ENCODE peak calls at places on chromosomes 11 and 22, in ten cellular contexts. O is colonic mucosa, T is AG04450, E is heart left ventricle, I is pancreas, P is uterus, U is IMR-90, C is psoas muscle, L is substantia nigra, Q is right lobe of liver. F is an unnamed sample.

GRCh38 chr11:119729581-119730346 is 764 bp upstream of the NECTIN1 start:
- DNase-seq in O (peak), T (peak), E (peak), I (peak), P (peak), U (peak), C (peak), L (no peak), Q (peak), F (peak)

GRCh38 chr22:47570300-47570685 is 807.8 kb downstream of the TBC1D22A start:
- DNase-seq in O (no peak), T (no peak), E (peak), I (no peak), P (no peak), U (no peak), C (no peak), L (no peak), Q (peak), F (no peak)

GRCh38 chr11:100546714-100547113 is 140.4 kb upstream of the ARHGAP42 start:
- DNase-seq in O (peak), T (no peak), E (no peak), I (no peak), P (no peak), U (peak), C (no peak), L (no peak), Q (no peak), F (no peak)

GRCh38 chr11:71481101-71481960 is 28.3 kb downstream of the NADSYN1 start:
- DNase-seq in O (no peak), T (no peak), E (no peak), I (no peak), P (no peak), U (no peak), C (no peak), L (no peak), Q (no peak), F (no peak)

GRCh38 chr11:117941163-117941707 is 12.0 kb upstream of the TMPRSS13 start:
- DNase-seq in O (no peak), T (no peak), E (no peak), I (no peak), P (no peak), U (no peak), C (no peak), L (no peak), Q (no peak), F (no peak)

GRCh38 chr11:75536786-75537629 is 11.3 kb upstream of the GDPD5 start:
- DNase-seq in O (no peak), T (no peak), E (no peak), I (no peak), P (no peak), U (peak), C (no peak), L (no peak), Q (no peak), F (no peak)

GRCh38 chr11:70071996-70072395 is 6.1 kb upstream of the ANO1 start:
- DNase-seq in O (no peak), T (no peak), E (no peak), I (no peak), P (no peak), U (no peak), C (no peak), L (no peak), Q (no peak), F (no peak)

GRCh38 chr22:36765943-36766450 is 9.9 kb downstream of the IFT27 start:
- DNase-seq in O (no peak), T (peak), E (no peak), I (no peak), P (no peak), U (peak), C (no peak), L (no peak), Q (no peak), F (no peak)

GRCh38 chr11:11366793-11367192 is 13.7 kb upstream of the CSNK2A3 start:
- DNase-seq in O (no peak), T (no peak), E (no peak), I (no peak), P (no peak), U (peak), C (no peak), L (no peak), Q (no peak), F (no peak)

DNA sequence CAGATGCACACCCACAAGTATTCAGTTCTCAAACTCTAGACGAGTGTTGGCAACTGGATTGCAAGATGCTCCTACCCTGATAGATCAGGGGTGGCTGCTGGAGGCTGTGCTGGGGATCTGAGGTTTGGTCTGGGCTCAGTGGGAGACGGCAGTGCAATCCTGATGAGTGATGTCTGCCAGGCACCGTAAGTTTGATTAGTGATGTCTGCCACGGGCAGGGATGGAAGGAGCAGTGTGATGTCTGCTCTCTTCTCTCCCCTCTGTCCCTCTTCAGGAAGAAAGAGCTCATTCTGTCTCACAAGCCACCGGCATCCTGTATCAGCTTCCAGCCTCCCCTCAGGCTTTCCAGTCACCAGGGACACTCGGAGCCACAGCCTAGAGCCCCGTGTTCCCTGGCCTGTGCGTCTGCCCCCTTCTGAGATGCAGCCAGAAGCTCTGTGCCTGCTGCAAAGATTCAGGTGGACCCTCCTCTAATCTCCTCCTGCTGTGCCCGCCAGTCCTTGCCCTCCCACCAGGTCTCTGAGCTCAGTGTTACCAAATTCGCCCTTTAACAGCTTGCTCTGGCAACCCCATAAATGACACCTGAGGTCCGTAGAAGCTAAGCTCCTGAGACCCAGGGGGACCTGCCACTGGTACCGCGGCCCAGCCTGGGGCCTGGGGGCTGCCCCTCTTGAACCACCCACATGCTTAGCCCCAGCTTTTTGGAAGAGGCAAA is 19.9 kb downstream of the TP53I11 start:
- DNase-seq in O (no peak), T (no peak), E (no peak), I (no peak), P (no peak), U (no peak), C (no peak), L (no peak), Q (no peak), F (no peak)
- H3K27ac ChIP-seq in O (no peak), T (no peak), E (no peak), I (no peak), P (no peak), U (no peak), C (no peak), L (no peak), Q (no peak), F (no peak)

DNA sequence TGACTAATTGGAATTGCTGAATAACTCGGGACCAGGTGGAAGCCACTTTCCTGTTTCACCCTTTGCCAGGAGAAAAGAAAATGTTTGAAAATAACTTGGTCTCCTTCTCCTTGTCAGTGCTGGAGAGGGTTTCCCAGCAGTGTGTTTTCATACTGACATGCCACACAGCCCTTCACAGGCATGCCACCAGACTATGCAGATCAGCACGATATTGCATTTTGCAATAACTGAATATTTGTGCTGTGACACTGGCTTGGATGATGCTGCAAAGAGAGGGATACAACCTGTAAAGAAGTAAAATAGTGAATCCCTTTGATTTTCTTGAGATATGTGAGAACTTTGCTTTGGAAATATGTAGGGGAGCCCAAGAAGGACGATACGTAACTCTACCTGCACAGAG is 200.0 kb upstream of the NAV2 start:
- DNase-seq in O (no peak), T (no peak), E (no peak), I (no peak), P (no peak), U (no peak), C (no peak), L (no peak), Q (no peak), F (no peak)
- H3K27ac ChIP-seq in O (no peak), T (no peak), E (no peak), I (no peak), P (no peak), U (no peak), C (no peak), L (peak), Q (peak), F (no peak)

DNA sequence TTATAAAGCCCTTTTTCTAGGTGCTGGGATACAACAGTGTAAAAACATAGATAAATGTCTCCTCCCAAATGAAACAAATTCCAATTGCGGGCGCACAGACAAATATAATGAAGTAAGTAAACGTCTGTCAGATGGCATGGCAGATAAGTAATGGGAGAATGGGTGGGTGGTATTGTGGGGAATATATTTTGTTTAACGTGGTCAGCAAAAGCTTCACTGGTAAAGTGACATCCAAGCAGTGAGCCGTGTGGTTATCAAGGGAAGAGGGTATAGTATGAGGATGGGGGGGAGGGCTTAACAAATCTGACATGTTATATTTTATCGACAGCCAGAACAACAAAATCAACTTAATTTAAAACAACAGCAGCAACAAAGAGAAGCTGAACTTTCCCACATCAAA is 1.2 kb downstream of the SVIP start:
- DNase-seq in O (no peak), T (no peak), E (no peak), I (no peak), P (no peak), U (no peak), C (no peak), L (no peak), Q (no peak), F (no peak)
- H3K27ac ChIP-seq in O (peak), T (no peak), E (no peak), I (no peak), P (no peak), U (no peak), C (no peak), L (no peak), Q (no peak), F (no peak)

GRCh38 chr11:112086422-112087191 is at the start of the genes SDHD and TIMM8B:
- DNase-seq in O (peak), T (peak), E (peak), I (peak), P (peak), U (peak), C (peak), L (peak), Q (peak), F (peak)

GRCh38 chr11:112082729-112083128 is 3.8 kb downstream of the TIMM8B start:
- DNase-seq in O (no peak), T (no peak), E (no peak), I (no peak), P (no peak), U (peak), C (no peak), L (no peak), Q (no peak), F (no peak)

GRCh38 chr11:112087212-112087611 is 539 bp downstream of the SDHD start:
- DNase-seq in O (peak), T (no peak), E (no peak), I (no peak), P (no peak), U (no peak), C (no peak), L (no peak), Q (no peak), F (no peak)

DNA sequence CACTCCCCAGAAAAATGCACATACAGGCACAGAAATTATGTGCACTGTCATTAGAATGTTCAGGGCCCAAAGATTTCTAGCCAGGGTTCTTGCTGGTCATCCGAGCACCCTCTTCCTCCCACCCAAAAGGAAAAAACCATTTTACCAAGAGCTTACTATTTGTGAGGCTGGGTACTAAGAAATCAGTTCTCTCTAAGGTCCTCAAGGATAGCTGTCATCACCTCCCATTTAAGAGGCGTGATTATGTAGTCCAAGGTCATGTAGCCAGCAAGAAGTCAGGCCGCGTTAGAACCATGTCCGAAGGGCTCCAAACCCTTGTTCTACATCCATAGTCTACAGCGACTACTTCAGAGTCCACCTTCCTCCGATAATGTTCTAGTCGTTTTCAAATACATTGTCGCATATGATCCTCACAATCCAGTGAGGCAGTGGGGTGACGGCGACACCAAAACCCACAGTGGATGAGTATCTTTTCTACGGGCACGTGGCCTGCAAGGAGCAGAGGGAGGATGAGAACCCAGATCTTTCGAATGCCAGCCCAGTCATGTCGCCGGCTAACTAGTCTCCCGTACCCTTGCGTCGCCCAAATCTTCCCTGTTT is 634 bp downstream of the TIMM8B start:
- DNase-seq in O (peak), T (no peak), E (no peak), I (no peak), P (peak), U (peak), C (peak), L (peak), Q (no peak), F (peak)
- H3K27ac ChIP-seq in O (peak), T (peak), E (peak), I (peak), P (peak), U (peak), C (peak), L (peak), Q (peak), F (peak)

GRCh38 chr11:124892750-124893454 is 4.8 kb downstream of the ROBO4 start:
- DNase-seq in O (no peak), T (no peak), E (no peak), I (no peak), P (no peak), U (no peak), C (no peak), L (no peak), Q (peak), F (peak)
- H3K27ac ChIP-seq in O (no peak), T (no peak), E (peak), I (no peak), P (no peak), U (no peak), C (no peak), L (no peak), Q (no peak), F (peak)

GRCh38 chr11:47943721-47944554 is 36.4 kb upstream of the PTPRJ start:
- DNase-seq in O (no peak), T (no peak), E (no peak), I (no peak), P (no peak), U (no peak), C (no peak), L (no peak), Q (no peak), F (no peak)

GRCh38 chr11:47941907-47942558 is 38.3 kb upstream of the PTPRJ start:
- DNase-seq in O (no peak), T (no peak), E (no peak), I (no peak), P (no peak), U (no peak), C (no peak), L (no peak), Q (peak), F (no peak)

GRCh38 chr11:47944555-47945128 is 35.7 kb upstream of the PTPRJ start:
- DNase-seq in O (no peak), T (no peak), E (no peak), I (no peak), P (no peak), U (no peak), C (no peak), L (no peak), Q (no peak), F (no peak)

GRCh38 chr11:47938791-47939560 is 41.4 kb upstream of the PTPRJ start:
- DNase-seq in O (no peak), T (no peak), E (no peak), I (no peak), P (no peak), U (no peak), C (no peak), L (no peak), Q (no peak), F (no peak)
- H3K27ac ChIP-seq in O (no peak), T (no peak), E (no peak), I (no peak), P (no peak), U (no peak), C (no peak), L (no peak), Q (no peak), F (no peak)

GRCh38 chr11:33742249-33742851 is 6.1 kb upstream of the CD59 start:
- DNase-seq in O (no peak), T (no peak), E (no peak), I (no peak), P (no peak), U (no peak), C (no peak), L (no peak), Q (no peak), F (no peak)
- H3K27ac ChIP-seq in O (no peak), T (no peak), E (no peak), I (no peak), P (no peak), U (no peak), C (no peak), L (no peak), Q (no peak), F (no peak)

GRCh38 chr22:30294066-30294465 is 4.8 kb upstream of the CASTOR1 start:
- DNase-seq in O (no peak), T (no peak), E (no peak), I (no peak), P (no peak), U (no peak), C (no peak), L (no peak), Q (no peak), F (no peak)

GRCh38 chr22:30296851-30297250 is 7.5 kb upstream of the CASTOR1 start:
- DNase-seq in O (no peak), T (no peak), E (no peak), I (no peak), P (no peak), U (no peak), C (no peak), L (no peak), Q (no peak), F (no peak)

GRCh38 chr22:30295576-30295975 is 6.3 kb upstream of the CASTOR1 start:
- DNase-seq in O (no peak), T (no peak), E (no peak), I (no peak), P (no peak), U (no peak), C (no peak), L (no peak), Q (no peak), F (no peak)

GRCh38 chr22:30296324-30296723 is 7.0 kb upstream of the CASTOR1 start:
- DNase-seq in O (no peak), T (no peak), E (no peak), I (no peak), P (no peak), U (no peak), C (no peak), L (no peak), Q (no peak), F (no peak)

DNA sequence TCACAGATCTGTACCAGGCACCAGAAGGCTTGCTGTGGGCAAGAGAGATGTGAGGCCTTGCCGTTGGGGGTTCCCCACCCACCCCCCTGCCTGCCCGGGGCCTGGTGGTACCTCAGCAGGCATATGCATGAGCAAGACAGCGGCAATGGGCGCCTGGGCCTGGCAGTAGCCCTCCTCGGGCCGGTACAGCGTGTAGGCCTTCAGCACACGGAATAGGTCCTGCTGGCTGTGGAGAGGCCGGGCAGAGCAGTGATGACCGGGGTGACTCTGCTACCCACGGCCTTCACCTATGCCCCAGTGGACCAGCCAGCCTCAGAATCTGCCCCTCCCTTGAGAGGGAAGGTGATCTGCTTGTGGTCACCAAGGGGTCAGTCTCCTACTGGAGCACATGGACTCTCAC is 5.5 kb upstream of the CASTOR1 start:
- DNase-seq in O (no peak), T (no peak), E (no peak), I (no peak), P (no peak), U (no peak), C (no peak), L (no peak), Q (no peak), F (no peak)
- H3K27ac ChIP-seq in O (no peak), T (no peak), E (no peak), I (no peak), P (no peak), U (no peak), C (no peak), L (no peak), Q (no peak), F (no peak)

DNA sequence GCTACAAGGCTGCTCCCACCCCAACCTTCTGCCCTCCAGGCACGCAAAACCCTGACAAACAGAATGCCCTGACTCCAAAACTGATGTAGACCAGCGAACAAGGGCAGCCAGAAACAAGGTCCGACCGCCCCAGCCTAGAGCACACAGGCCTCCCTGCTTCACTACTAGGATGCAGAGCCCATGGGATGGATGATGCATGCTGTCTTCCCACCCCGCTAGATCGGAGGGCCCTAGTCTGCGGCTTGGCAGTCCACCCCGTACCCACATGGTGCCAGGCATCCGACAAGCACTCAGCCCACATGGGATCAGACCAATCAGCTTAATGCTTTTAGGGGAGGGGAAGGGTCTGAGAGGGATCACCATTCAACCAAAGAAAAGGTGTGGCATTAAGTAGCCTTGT is 30.6 kb downstream of the PISD start:
- DNase-seq in O (no peak), T (no peak), E (no peak), I (no peak), P (no peak), U (no peak), C (no peak), L (no peak), Q (no peak), F (no peak)
- H3K27ac ChIP-seq in O (peak), T (peak), E (peak), I (peak), P (peak), U (peak), C (peak), L (peak), Q (peak), F (peak)